ENCODE peak calls at places on chromosomes 6 and 20, in six cellular contexts. I is HEK293T, X is iPS DF 19.7, S is astrocyte of the spinal cord, Q is skeletal muscle cell, F is amniotic stem cell. O is an unnamed sample.

GRCh38 chr6:26223677-26224546 is 136.7 kb downstream of the HFE start:
- DNase-seq in F (peak), I (peak), S (peak), X (no peak), Q (peak), O (no peak)

GRCh38 chr20:37828584-37829527 is 74.1 kb upstream of the VSTM2L start:
- DNase-seq in X (no peak), S (no peak), Q (no peak), F (no peak), I (no peak), O (no peak)

GRCh38 chr20:3248993-3249347 is 10.0 kb upstream of the SLC4A11 start:
- DNase-seq in S (no peak), X (no peak), Q (no peak), F (no peak), I (no peak), O (no peak)

GRCh38 chr6:7419065-7419464 is 29.5 kb downstream of the RIOK1 start:
- DNase-seq in Q (no peak), F (no peak), X (no peak), S (no peak), I (no peak), O (no peak)

GRCh38 chr20:36887779-36888133 is 11.8 kb downstream of the TLDC2 start:
- DNase-seq in I (no peak), S (no peak), F (no peak), X (no peak), Q (no peak), O (no peak)

GRCh38 chr6:166751051-166751595 is 124.1 kb upstream of the RPS6KA2 start:
- DNase-seq in X (no peak), I (no peak), F (no peak), S (peak), Q (peak), O (no peak)

GRCh38 chr6:106192824-106193223 is 106.7 kb downstream of the PRDM1 start:
- DNase-seq in Q (no peak), I (peak), X (no peak), F (no peak), S (peak), O (no peak)

GRCh38 chr6:14550817-14551216 is 433.2 kb downstream of the CD83 start:
- DNase-seq in Q (peak), F (no peak), X (no peak), I (no peak), S (no peak), O (no peak)

GRCh38 chr6:77834591-77834996 is 181.8 kb downstream of the MEI4 start:
- DNase-seq in X (no peak), I (no peak), F (no peak), S (no peak), Q (no peak), O (no peak)

GRCh38 chr6:111973897-111974639 is 79.8 kb upstream of the CCN6 start:
- DNase-seq in S (peak), F (peak), Q (no peak), I (no peak), X (no peak), O (no peak)

O was measured in D721Med.